ENCODE peak calls at places on chromosomes 16 and 17, in four cellular contexts. Y, J, R and E are unnamed samples.

GRCh38 chr17:81840826-81841778 is 6.3 kb upstream of the PPP1R27 start:
- DNase-seq in R (no peak), Y (no peak), J (no peak), E (no peak)

GRCh38 chr17:79617740-79618382 is 7.0 kb upstream of the RBFOX3 start:
- DNase-seq in R (no peak), J (no peak), Y (no peak), E (peak; percentile 68)

GRCh38 chr17:70313031-70313430 is 143.7 kb downstream of the KCNJ2 start:
- DNase-seq in J (no peak), Y (no peak), R (no peak), E (no peak)

GRCh38 chr17:79789943-79790804 is 6.7 kb downstream of the CBX8 start:
- DNase-seq in J (peak; percentile 67), Y (peak; percentile 95), R (peak; percentile 60), E (no peak)

GRCh38 chr17:8275421-8276290 is 12.8 kb upstream of the RANGRF start:
- DNase-seq in Y (no peak), R (no peak), J (no peak), E (no peak)

GRCh38 chr16:14419817-14420216 is 210.2 kb downstream of the PARN start:
- DNase-seq in Y (no peak), R (no peak), J (no peak), E (no peak)

GRCh38 chr16:64122177-64122576 is 999.7 kb downstream of the CDH11 start:
- DNase-seq in R (no peak), J (no peak), Y (no peak), E (no peak)

GRCh38 chr17:43839670-43840101 is 6.7 kb upstream of the MPP3 start:
- DNase-seq in J (no peak), R (peak; percentile 77), Y (peak; percentile 72), E (no peak)

GRCh38 chr17:32496348-32497078 is 9.7 kb downstream of the CDK5R1 start:
- DNase-seq in J (no peak), R (no peak), Y (no peak), E (no peak)

GRCh38 chr17:82238562-82239201 is 9.8 kb downstream of the SLC16A3 start:
- DNase-seq in R (peak; percentile 72), J (peak; percentile 78), Y (no peak), E (peak; percentile 78)

GRCh38 chr16:2194852-2195315 is 1.5 kb downstream of the CASKIN1 start:
- DNase-seq in Y (peak; percentile 69), R (peak; percentile 49), J (no peak), E (no peak)

GRCh38 chr17:4986951-4987766 is at the start of gene CAMTA2:
- DNase-seq in R (peak; percentile 92), Y (peak; percentile 90), J (peak; percentile 92), E (peak; percentile 98)

GRCh38 chr17:41967141-41967920 is 736 bp downstream of the CNP start:
- DNase-seq in R (peak; percentile 35), J (peak; percentile 44), Y (no peak), E (no peak)

GRCh38 chr16:81237282-81237681 is 1.2 kb upstream of the BCO1 start:
- DNase-seq in J (no peak), Y (no peak), R (peak; percentile 81), E (peak; percentile 39)

GRCh38 chr17:2062571-2063183 is 7.8 kb downstream of the HIC1 start:
- DNase-seq in J (peak; percentile 63), R (no peak), Y (no peak), E (no peak)

GRCh38 chr17:61414141-61414935 is 14.7 kb downstream of the TBX2 start:
- DNase-seq in J (peak; percentile 39), R (peak; percentile 33), Y (no peak), E (no peak)

GRCh38 chr16:22353188-22353919 is 21.1 kb downstream of the CDR2 start:
- DNase-seq in Y (no peak), R (no peak), J (no peak), E (no peak)

GRCh38 chr17:10117085-10117484 is 81.3 kb downstream of the GAS7 start:
- DNase-seq in R (no peak), Y (no peak), J (no peak), E (no peak)

GRCh38 chr17:17356149-17356930 is 53.2 kb downstream of the NT5M start:
- DNase-seq in Y (peak; percentile 96), J (peak; percentile 81), R (peak; percentile 67), E (peak; percentile 96)

GRCh38 chr17:43530303-43531081 is 15.6 kb downstream of the ETV4 start:
- DNase-seq in Y (no peak), R (peak; percentile 29), J (peak; percentile 89), E (peak; percentile 90)

GRCh38 chr16:61836804-61837398 is 199.3 kb downstream of the CDH8 start:
- DNase-seq in R (no peak), Y (no peak), J (no peak), E (no peak)

DNA sequence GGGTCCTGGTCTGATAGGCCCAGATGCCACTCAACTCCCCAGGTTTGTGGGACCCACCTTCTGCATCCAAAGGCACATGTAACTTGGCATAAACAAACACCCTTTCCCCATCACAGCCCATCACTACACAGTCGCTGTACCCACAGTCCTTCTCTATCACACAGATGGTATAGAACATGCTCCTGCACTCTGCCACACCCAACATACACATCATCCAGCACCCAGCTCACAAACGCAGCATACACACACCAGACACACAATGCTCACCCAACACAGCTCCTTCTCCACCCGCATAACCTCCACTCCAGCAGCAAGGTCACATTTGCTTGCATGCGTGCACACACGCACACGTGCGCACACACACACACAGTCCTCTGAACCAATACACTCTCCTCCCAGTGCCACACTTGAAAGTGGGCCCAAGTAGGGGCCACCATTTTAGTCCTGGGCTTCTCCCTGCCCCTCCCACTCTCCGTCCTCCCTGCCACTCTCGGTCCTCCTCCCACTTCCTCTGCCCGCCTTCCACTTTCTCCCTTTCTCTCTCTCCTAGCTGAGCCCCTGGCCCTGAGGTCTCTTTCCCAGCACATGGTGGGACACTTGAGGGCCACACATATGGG is 8.5 kb upstream of the TMEM92 start:
- DNase-seq in R (no peak), Y (no peak), J (no peak), E (no peak)
- TF ChIP-seq CTCF in R (no peak), Y (no peak), J (no peak), E (no peak)

GRCh38 chr17:35371934-35372333 is 1.5 kb downstream of the SLFN11 start:
- DNase-seq in Y (no peak), J (no peak), R (no peak), E (no peak)
- TF ChIP-seq POLR2A in Y (no peak), J (no peak), R (no peak), E (no peak)

DNA sequence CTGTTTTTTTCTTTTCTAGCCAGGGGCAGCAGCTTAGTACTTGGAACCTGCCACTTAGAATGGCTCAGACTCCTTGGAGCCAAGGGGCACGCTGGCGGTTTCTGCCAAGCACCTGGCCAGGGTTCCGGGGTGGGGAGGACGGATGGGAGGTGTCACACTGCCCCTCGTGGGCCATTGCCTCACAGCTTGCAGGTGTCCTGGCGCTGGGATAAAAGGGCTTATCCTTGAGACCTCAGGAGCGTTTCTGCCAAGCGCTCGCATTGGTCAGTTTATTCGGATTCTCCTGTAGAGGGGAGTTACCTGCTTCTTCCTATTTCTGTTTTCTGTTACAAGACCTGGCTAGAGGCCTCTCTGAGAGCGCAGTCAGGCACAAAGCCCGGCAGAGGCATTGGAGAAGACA is 234.6 kb downstream of the MSI2 start:
- DNase-seq in Y (no peak), J (no peak), R (no peak), E (no peak)
- H3K4me3 ChIP-seq in Y (no peak overlapping the region), J (no peak overlapping the region), R (no peak overlapping the region), E (no peak overlapping the region)

DNA sequence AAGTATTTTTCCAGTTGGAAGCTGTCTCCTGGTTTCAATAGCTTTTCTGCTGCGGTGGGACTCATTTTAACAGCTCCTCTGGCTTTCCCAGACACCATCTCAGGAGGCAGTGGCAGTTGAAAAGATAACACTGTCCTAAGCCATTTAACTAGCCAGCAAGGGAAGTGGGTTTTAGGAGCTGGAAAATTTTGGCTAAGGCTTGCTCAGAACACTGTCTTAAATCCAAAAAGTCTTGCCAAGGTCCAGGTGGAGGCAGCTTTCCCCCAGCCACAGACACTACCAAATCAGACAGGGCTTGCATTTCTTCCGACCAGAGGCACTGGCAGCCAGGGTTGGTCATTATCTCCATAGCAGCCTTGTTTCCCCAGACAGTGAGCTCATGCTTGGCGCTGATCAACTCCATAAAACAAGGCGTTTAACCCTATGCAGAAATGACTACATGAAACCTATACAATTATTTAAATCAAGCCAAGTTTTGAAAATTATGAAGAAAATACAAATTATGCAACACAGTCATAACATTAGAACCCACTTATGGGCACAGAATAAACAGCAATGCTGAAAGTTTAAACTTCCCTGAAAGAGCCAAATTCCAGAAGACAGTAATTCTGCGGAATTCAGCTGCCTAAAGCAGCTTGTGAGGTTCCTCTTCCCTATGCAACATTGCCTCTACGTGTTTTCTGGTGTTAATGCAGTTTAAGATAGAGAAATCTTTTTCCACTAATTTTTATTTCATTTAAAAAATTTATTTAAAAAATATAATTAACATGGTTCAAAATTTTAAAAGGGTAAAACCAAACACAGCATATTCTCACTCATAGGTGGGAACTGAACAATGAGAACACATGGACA is 25.0 kb downstream of the GABARAPL2 start:
- DNase-seq in R (no peak), Y (no peak), J (peak; percentile 60), E (no peak)
- TF ChIP-seq CTCF in R (peak; percentile 3), Y (no peak), J (no peak), E (no peak)

GRCh38 chr16:57371494-57372371 is 557 bp upstream of the CX3CL1 start:
- DNase-seq in Y (no peak), J (no peak), R (peak; percentile 74), E (no peak)
- TF ChIP-seq POLR2A in Y (no peak), J (no peak), R (no peak), E (no peak)

DNA sequence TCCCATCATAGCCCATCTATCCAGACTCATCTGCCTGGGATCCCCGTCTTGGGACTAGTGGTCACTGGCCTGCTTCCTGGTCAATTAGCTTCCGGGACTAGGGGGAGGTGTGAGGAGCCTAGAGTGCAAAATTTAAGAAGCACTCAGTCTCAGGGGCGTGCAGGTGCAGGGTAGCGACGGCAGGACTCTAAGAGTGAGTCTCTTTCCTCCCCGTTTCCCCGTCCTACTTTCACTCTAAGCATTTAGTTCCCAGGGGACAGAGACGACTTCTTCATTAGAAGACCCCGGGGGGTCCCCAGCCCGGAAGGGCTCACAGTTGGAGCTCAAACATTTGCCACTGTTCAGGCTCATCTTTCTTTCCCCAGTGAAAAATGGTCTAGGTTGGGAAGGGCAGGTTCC is 677 bp upstream of the ZNHIT3 start:
- DNase-seq in R (no peak), Y (no peak), J (no peak), E (no peak)
- H3K4me3 ChIP-seq in R (peak overlapping the region; percentile 94), Y (peak overlapping the region; percentile 86), J (peak overlapping the region; percentile 84), E (no peak overlapping the region)

DNA sequence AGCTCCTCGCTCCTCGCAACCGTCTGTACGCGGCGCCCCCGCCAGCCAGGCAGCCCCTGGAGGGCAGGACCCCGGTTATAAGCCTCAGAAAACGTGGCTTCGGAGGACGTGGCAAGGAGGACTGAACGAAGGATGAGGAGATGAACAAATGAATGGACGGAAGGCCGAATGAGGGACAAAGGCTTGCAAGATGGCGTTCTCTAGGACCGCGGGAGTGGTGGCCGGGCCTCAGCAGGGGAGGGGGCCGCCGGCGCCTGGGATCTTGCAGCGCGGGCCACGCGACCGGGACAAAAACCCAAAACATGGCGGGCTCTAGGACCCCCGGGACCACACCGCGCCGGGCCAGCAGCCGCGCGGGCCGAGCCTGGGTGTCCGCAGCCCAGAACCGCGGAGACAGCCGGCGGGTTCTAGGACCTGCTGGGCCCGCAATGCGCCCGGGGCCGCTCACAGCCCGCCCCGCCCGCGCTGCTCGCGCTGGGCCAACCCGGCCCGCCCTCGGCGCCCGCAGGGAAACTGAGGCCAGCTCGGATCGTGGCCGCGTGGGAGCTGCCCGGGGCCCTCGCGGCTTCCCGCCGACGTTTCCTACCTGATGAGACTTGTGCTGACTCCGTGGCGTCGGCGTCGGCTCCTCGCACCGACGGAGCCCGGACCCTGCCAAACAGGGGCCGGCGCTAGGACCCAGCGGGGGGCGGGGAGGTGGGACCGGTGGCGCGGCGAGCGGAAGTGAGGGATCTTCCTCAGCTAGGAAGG is 792 bp downstream of the ZNF668 start:
- DNase-seq in J (peak; percentile 87), R (peak; percentile 95), Y (peak; percentile 92), E (peak; percentile 89)
- TF ChIP-seq CTCF in J (no peak), R (no peak), Y (no peak), E (no peak)